ENCODE peak calls at places on chromosomes 4 and X, in four cellular contexts. X is HFF-Myc, K is Right ventricle myocardium superior, R is neuronal stem cell. M is an unnamed sample.

GRCh38 chrX:121093011-121093410 is 45.6 kb downstream of the GLUD2 start:
- DNase-seq in X (no peak), K (no peak), R (no peak), M (no peak)

GRCh38 chrX:13323241-13323640 is 3.4 kb upstream of the ATXN3L start:
- DNase-seq in X (no peak), K (no peak), R (no peak), M (no peak)

GRCh38 chr4:47669946-47670345 is 167.9 kb downstream of the CORIN start:
- DNase-seq in X (no peak), K (no peak), R (no peak), M (no peak)

GRCh38 chr4:182263562-182263961 is 20.4 kb downstream of the TENM3 start:
- DNase-seq in X (no peak), K (no peak), R (no peak), M (no peak)

GRCh38 chrX:85627363-85627762 is 247.9 kb upstream of the POF1B start:
- DNase-seq in X (no peak), K (no peak), R (no peak), M (peak)

GRCh38 chrX:72269671-72270251 is 7.3 kb downstream of the RPS4X start:
- DNase-seq in X (peak), K (no peak), R (no peak), M (peak)

GRCh38 chr4:108512615-108513505 is 107.5 kb upstream of the RPL34 start:
- DNase-seq in X (no peak), K (peak), R (peak), M (peak)

GRCh38 chr4:105453550-105454201 is 20.2 kb downstream of the PPA2 start:
- DNase-seq in X (no peak), K (no peak), R (no peak), M (no peak)

GRCh38 chr4:133233922-133234321 is 84.8 kb downstream of the PCDH10 start:
- DNase-seq in X (no peak), K (no peak), R (no peak), M (no peak)

GRCh38 chr4:165723051-165723805 is 149.8 kb upstream of the TLL1 start:
- DNase-seq in X (no peak), K (no peak), R (no peak), M (no peak)

GRCh38 chr4:103306870-103307345 is 108.8 kb upstream of the CENPE start:
- DNase-seq in X (no peak), K (peak), R (peak), M (peak)

GRCh38 chrX:49071877-49072711 is 1.7 kb downstream of the PRAF2 start:
- DNase-seq in X (no peak), K (peak), R (no peak), M (peak)

GRCh38 chr4:82746705-82747567 is 51.7 kb downstream of the SCD5 start:
- DNase-seq in X (no peak), K (no peak), R (no peak), M (no peak)

GRCh38 chr4:147310312-147310711 is 170.6 kb upstream of the EDNRA start:
- DNase-seq in X (no peak), K (no peak), R (peak), M (no peak)

GRCh38 chr4:150176559-150176958 is 98.3 kb downstream of the DCLK2 start:
- DNase-seq in X (peak), K (peak), R (no peak), M (peak)

GRCh38 chr4:30245140-30245539 is 475.0 kb upstream of the PCDH7 start:
- DNase-seq in X (no peak), K (no peak), R (no peak), M (no peak)

GRCh38 chr4:87956501-87956900 is 19.0 kb upstream of the SPP1 start:
- DNase-seq in X (no peak), K (no peak), R (no peak), M (no peak)

GRCh38 chr4:109648266-109648996 is 54.8 kb downstream of the CASP6 start:
- DNase-seq in X (no peak), K (no peak), R (no peak), M (no peak)

GRCh38 chr4:142274137-142274536 is 572.0 kb downstream of the INPP4B start:
- DNase-seq in X (no peak), K (no peak), R (no peak), M (peak)

GRCh38 chrX:65985922-65986588 is 53.8 kb downstream of the VSIG4 start:
- DNase-seq in X (peak), K (no peak), R (peak), M (peak)

GRCh38 chr4:24003476-24003875 is 113.6 kb upstream of the PPARGC1A start:
- DNase-seq in X (no peak), K (no peak), R (no peak), M (no peak)

GRCh38 chr4:170122252-170122651 is 32.5 kb upstream of the AADAT start:
- DNase-seq in X (no peak), K (no peak), R (no peak), M (no peak)

GRCh38 chr4:71026086-71026485 is 32.6 kb downstream of the DCK start:
- DNase-seq in X (peak), K (no peak), R (no peak), M (peak)

GRCh38 chrX:13144927-13145659 is 100.7 kb upstream of the FAM9C start:
- DNase-seq in X (no peak), K (no peak), R (no peak), M (no peak)

M was measured in cardiac muscle cell.